ENCODE peak calls at places on chromosome 9, in five cellular contexts. C is upper lobe of right lung, N is K562, Z is ovary, J is lower lobe of right lung. L is an unnamed sample. For H3K4me1, the result is how much of the 10 kb centered on the place peaks cover.

GRCh38 chr9:122200960-122201635 is 27.7 kb downstream of the LHX6 start:
- DNase-seq in C (no peak), N (no peak), Z (no peak), J (no peak), L (no peak)

GRCh38 chr9:79645110-79645509 is 73.3 kb downstream of the TLE4 start:
- DNase-seq in C (no peak), N (no peak), Z (no peak), J (no peak), L (no peak)

GRCh38 chr9:99134893-99135341 is 30.0 kb downstream of the TGFBR1 start:
- DNase-seq in C (no peak), N (no peak), Z (no peak), J (no peak), L (no peak)

GRCh38 chr9:22447607-22448305 is 1.1 kb downstream of the DMRTA1 start:
- DNase-seq in C (no peak), N (no peak), Z (no peak), J (no peak), L (no peak)

GRCh38 chr9:120436937-120437592 is 142.9 kb downstream of the CDK5RAP2 start:
- DNase-seq in C (peak), N (no peak), Z (no peak), J (peak), L (no peak)

GRCh38 chr9:93480262-93480661 is 26.9 kb upstream of the FAM120AOS start:
- DNase-seq in C (no peak), N (no peak), Z (no peak), J (no peak), L (no peak)

GRCh38 chr9:125844611-125845010 is 97.4 kb downstream of the PBX3 start:
- DNase-seq in C (no peak), N (no peak), Z (no peak), J (no peak), L (no peak)

GRCh38 chr9:16294371-16294770 is 576.1 kb downstream of the BNC2 start:
- DNase-seq in C (no peak), N (no peak), Z (no peak), J (no peak), L (no peak)

GRCh38 chr9:86141843-86142242 is 42.5 kb upstream of the GOLM1 start:
- DNase-seq in C (no peak), N (no peak), Z (no peak), J (no peak), L (peak)

GRCh38 chr9:89380437-89381307 is 62.4 kb downstream of the SECISBP2 start:
- DNase-seq in C (no peak), N (no peak), Z (no peak), J (no peak), L (no peak)

GRCh38 chr9:127049044-127049443 is 73.4 kb downstream of the ANGPTL2 start:
- DNase-seq in C (no peak), N (no peak), Z (no peak), J (no peak), L (no peak)

GRCh38 chr9:36386396-36386795 is 13.7 kb downstream of the RNF38 start:
- DNase-seq in C (no peak), N (no peak), Z (no peak), J (no peak), L (no peak)

GRCh38 chr9:86304236-86304730 is 21.9 kb upstream of the ISCA1 start:
- DNase-seq in C (no peak), N (no peak), Z (no peak), J (no peak), L (no peak)

GRCh38 chr9:134840511-134840910 is 40.1 kb upstream of the FCN2 start:
- DNase-seq in C (no peak), N (no peak), Z (no peak), J (no peak), L (no peak)

GRCh38 chr9:706606-707451 is 134.7 kb upstream of the DMRT1 start:
- DNase-seq in C (peak), N (peak), Z (peak), J (peak), L (peak)

GRCh38 chr9:134987906-134988700 is 70.4 kb upstream of the FCN1 start:
- DNase-seq in C (peak), N (no peak), Z (no peak), J (no peak), L (peak)

GRCh38 chr9:122360891-122361290 is 9.9 kb upstream of the PTGS1 start:
- DNase-seq in C (no peak), N (no peak), Z (no peak), J (no peak), L (no peak)

GRCh38 chr9:112868461-112868860 is 22.2 kb downstream of the SLC46A2 start:
- DNase-seq in C (no peak), N (no peak), Z (no peak), J (no peak), L (no peak)

GRCh38 chr9:71249729-71250317 is 128.4 kb upstream of the TRPM3 start:
- DNase-seq in C (no peak), N (peak), Z (no peak), J (no peak), L (peak)

GRCh38 chr9:91734371-91734981 is 215.6 kb downstream of the ROR2 start:
- DNase-seq in C (peak), N (peak), Z (peak), J (peak), L (no peak)

GRCh38 chr9:132754236-132754635 is 84.0 kb downstream of the GTF3C4 start:
- DNase-seq in C (peak), N (no peak), Z (no peak), J (no peak), L (no peak)

GRCh38 chr9:34555002-34555348 is 32.2 kb upstream of the ENHO start:
- DNase-seq in C (peak), N (no peak), Z (no peak), J (no peak), L (no peak)

GRCh38 chr9:126763130-126763764 is 41.6 kb upstream of the ZBTB43 start:
- DNase-seq in C (no peak), N (peak), Z (no peak), J (no peak), L (peak)

GRCh38 chr9:115733736-115734135 is 419.9 kb upstream of the PAPPA start:
- DNase-seq in C (no peak), N (no peak), Z (no peak), J (no peak), L (no peak)

GRCh38 chr9:109399258-109399767 is 78.5 kb upstream of the EPB41L4B start:
- DNase-seq in C (no peak), N (no peak), Z (no peak), J (no peak), L (no peak)

GRCh38 chr9:89408628-89409101 is 89.2 kb downstream of the SEMA4D start:
- DNase-seq in C (no peak), N (no peak), Z (no peak), J (no peak), L (no peak)

GRCh38 chr9:126327016-126327749 is 554 bp downstream of the MVB12B start:
- DNase-seq in C (peak), N (no peak), Z (peak), J (no peak), L (peak)

GRCh38 chr9:16367605-16368424 is 502.7 kb downstream of the BNC2 start:
- DNase-seq in C (no peak), N (no peak), Z (no peak), J (no peak), L (no peak)

GRCh38 chr9:115126406-115126805 is 8.4 kb upstream of the TNC start:
- DNase-seq in C (no peak), N (no peak), Z (no peak), J (no peak), L (peak)

GRCh38 chr9:113397077-113397696 is 3.9 kb downstream of the ALAD start:
- DNase-seq in C (no peak), N (peak), Z (no peak), J (no peak), L (no peak)

GRCh38 chr9:135356796-135357195 is 122.8 kb upstream of the PPP1R26 start:
- DNase-seq in C (no peak), N (no peak), Z (no peak), J (no peak), L (no peak)

GRCh38 chr9:3027260-3027659 is 183.4 kb upstream of the PUM3 start:
- DNase-seq in C (no peak), N (no peak), Z (no peak), J (no peak), L (no peak)

GRCh38 chr9:35832814-35833213 is 3.8 kb downstream of the TMEM8B start:
- DNase-seq in C (no peak), N (no peak), Z (no peak), J (no peak), L (no peak)

GRCh38 chr9:76396144-76396543 is 1.9 kb upstream of the RFK start:
- DNase-seq in C (no peak), N (no peak), Z (no peak), J (no peak), L (no peak)

GRCh38 chr9:8816361-8816760 is 1016.8 kb upstream of the DMAC1 start:
- DNase-seq in C (no peak), N (no peak), Z (no peak), J (no peak), L (no peak)

GRCh38 chr9:84170521-84171141 is 169.9 kb downstream of the SLC28A3 start:
- DNase-seq in C (peak), N (peak), Z (peak), J (peak), L (peak)

GRCh38 chr9:84697494-84698114 is 28.1 kb downstream of the NTRK2 start:
- DNase-seq in C (peak), N (peak), Z (peak), J (peak), L (peak)

GRCh38 chr9:2473691-2474090 is 147.9 kb upstream of the VLDLR start:
- DNase-seq in C (no peak), N (no peak), Z (no peak), J (no peak), L (no peak)

GRCh38 chr9:132141364-132141947 is 20.4 kb upstream of the NTNG2 start:
- DNase-seq in C (no peak), N (no peak), Z (no peak), J (no peak), L (no peak)

GRCh38 chr9:23826120-23826629 is at the start of gene ELAVL2:
- DNase-seq in C (peak), N (no peak), Z (peak), J (peak), L (peak)

GRCh38 chr9:23822331-23823169 is 3.5 kb downstream of the ELAVL2 start:
- DNase-seq in C (no peak), N (no peak), Z (no peak), J (no peak), L (no peak)

GRCh38 chr9:23824241-23825142 is 1.5 kb downstream of the ELAVL2 start:
- DNase-seq in C (peak), N (no peak), Z (peak), J (no peak), L (no peak)

GRCh38 chr9:23825143-23825531 is 903 bp downstream of the ELAVL2 start:
- DNase-seq in C (no peak), N (no peak), Z (no peak), J (no peak), L (no peak)

GRCh38 chr9:23825700-23826099 is 340 bp downstream of the ELAVL2 start:
- DNase-seq in C (no peak), N (no peak), Z (no peak), J (no peak), L (no peak)
- H3K4me3 ChIP-seq in C (peak), N (no peak), Z (peak), J (peak), L (peak)

GRCh38 chr9:130106860-130107848 is 53.4 kb downstream of the GPR107 start:
- DNase-seq in C (peak), N (peak), Z (peak), J (peak), L (peak)
- TF ChIP-seq CTCF in C (peak), N (peak), Z (peak), J (peak), L (peak)

GRCh38 chr9:70160672-70161413 is 97.9 kb upstream of the SMC5 start:
- DNase-seq in C (no peak), N (no peak), Z (no peak), J (no peak), L (no peak)
- H3K4me1 ChIP-seq in C (under half), N (under half), Z (under half), J (under half), L (under half)

GRCh38 chr9:136620441-136621018 is 42.2 kb upstream of the EGFL7 start:
- DNase-seq in C (no peak), N (no peak), Z (no peak), J (no peak), L (no peak)
- H3K4me3 ChIP-seq in C (no peak), N (no peak), Z (no peak), J (no peak), L (no peak)

DNA sequence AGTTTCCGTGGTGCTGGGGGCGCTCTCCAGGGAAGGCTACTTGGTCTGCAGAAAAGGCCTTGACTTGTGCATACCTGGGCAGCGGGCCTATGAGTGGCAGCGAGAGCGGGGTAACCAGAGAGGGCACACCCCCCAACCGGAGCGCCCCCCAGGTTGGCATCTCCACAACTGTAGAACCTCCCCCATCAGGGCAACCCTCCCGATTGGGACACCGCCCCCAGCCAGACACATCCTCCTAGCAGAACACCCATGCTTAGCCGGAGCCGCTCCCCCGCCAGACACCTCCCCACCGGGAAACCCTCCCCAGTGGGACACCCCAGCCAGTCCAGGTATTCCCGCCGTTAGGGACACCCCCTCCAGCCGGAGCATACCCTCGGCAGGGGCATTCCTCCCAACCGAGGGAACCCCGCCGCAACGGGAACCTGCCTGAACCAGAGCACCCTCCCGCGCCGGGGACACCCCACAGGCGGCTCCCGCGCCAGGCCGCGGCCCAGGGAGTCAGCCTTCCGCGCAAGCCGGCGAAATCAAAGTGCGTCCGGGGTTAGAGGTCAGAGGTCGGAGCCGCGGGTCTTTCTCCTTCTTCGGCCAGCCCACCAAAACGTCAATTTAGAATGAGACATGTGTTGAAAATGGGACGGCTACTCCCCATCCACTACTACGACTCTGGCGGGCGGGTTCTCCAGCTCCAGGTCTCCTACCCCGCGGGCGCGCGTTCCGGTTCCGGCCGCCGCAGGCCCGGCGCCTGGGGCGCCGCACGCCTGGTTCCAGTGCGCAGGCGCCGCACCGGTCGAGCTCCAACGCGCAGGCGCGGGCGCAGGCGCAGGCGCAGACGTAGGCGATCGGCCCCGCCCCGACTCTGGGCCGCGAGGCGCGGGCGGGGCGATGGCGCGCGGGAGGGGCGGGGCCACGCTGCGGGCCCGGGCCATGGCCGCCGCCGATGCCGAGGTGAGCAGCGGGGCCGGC is at the start of gene EHMT1:
- DNase-seq in C (peak), N (peak), Z (peak), J (peak), L (peak)
- TF ChIP-seq CTCF in C (no peak), N (no peak), Z (no peak), J (no peak), L (no peak)

GRCh38 chr9:94870793-94871558 is 144.5 kb downstream of the AOPEP start:
- DNase-seq in C (no peak), N (no peak), Z (no peak), J (no peak), L (peak)
- H3K4me1 ChIP-seq in C (half or more), N (under half), Z (under half), J (half or more), L (half or more)

DNA sequence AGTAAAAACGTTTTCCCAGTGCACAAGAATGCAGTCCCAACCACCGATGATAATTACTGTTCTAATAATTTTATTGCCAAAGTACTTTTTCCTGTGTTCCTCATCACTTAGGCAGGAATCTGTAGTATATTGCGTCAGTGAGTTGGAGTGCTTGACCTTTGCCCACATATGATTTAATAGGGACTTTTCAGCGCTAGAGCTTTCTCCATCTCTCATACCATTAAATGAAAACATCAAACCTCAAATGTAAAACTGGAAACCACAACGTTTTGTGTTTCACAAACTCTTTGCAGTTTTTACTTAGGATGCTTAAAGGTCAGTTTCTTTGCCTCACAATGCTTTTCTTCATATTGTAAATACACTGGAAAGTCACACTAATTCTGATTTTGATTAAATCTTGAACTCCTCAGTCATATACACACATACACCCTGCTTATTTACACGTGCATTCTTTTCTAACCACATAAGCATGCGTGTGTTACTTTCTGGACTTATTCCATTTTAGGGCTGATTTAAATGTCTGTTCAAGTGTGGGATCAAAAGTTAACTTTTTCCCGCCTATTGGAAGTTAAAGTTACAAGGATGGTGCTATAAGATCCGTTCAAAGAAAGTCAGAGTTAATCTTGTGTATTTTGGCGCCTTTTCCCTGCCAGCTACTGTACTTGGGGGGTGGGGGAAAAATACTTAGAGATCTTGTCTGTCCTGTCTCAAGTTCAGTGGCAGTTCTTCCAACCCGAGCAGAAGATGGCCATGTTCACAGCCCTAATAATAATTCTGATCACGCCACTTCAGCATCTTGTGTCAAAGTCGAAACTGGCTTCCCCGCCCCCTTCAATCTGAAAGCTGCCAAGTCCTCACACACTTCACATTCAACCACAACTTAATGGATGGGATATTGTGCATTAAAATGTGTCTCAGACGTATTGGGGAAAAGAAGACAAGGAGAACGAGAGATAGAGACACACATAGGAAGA is 6.6 kb upstream of the NFIB start:
- DNase-seq in C (no peak), N (peak), Z (no peak), J (no peak), L (no peak)
- H3K4me3 ChIP-seq in C (peak), N (peak), Z (peak), J (peak), L (no peak)

GRCh38 chr9:38025166-38025565 is 43.9 kb downstream of the SHB start:
- DNase-seq in C (no peak), N (no peak), Z (no peak), J (no peak), L (no peak)
- TF ChIP-seq CTCF in C (peak), N (peak), Z (no peak), J (no peak), L (no peak)

L was measured in Caco-2.